ENCODE peak calls at places on chromosomes 16 and 17, in seven cellular contexts. O is memory B cell, T is tibial nerve, A is fibroblast of pulmonary artery, J is GM04504, K is AG04450, Q is AML-193. R is an unnamed sample.

GRCh38 chr17:43365356-43365755 is 33.4 kb upstream of the ARL4D start:
- DNase-seq in K (no peak), J (no peak), T (no peak), Q (no peak), O (no peak), A (no peak), R (no peak)

GRCh38 chr17:51046527-51047384 is 73.9 kb downstream of the SPAG9 start:
- DNase-seq in A (peak; percentile 96), O (no peak), Q (no peak), J (no peak), K (peak; percentile 44), T (peak; percentile 63), R (peak; percentile 68)

GRCh38 chr17:65243838-65244237 is 106.7 kb downstream of the RGS9 start:
- DNase-seq in A (peak; percentile 52), K (no peak), Q (no peak), J (peak; percentile 47), O (no peak), T (no peak), R (no peak)

GRCh38 chr17:4891405-4892062 is 7.8 kb upstream of the C17orf107 start:
- DNase-seq in Q (no peak), J (no peak), K (no peak), A (no peak), O (no peak), T (no peak), R (no peak)

GRCh38 chr17:64358261-64358788 is 32.3 kb downstream of the PECAM1 start:
- DNase-seq in Q (no peak), K (no peak), T (no peak), J (no peak), O (no peak), A (no peak), R (no peak)

GRCh38 chr16:88549671-88550643 is 20.2 kb upstream of the ZC3H18 start:
- DNase-seq in A (no peak), Q (no peak), T (no peak), O (no peak), J (no peak), K (no peak), R (no peak)

GRCh38 chr16:85396879-85397871 is 215.9 kb upstream of the GSE1 start:
- DNase-seq in Q (no peak), O (no peak), K (no peak), A (no peak), T (peak; percentile 6), J (no peak), R (peak; percentile 14)

GRCh38 chr17:75273968-75274708 is 3.1 kb upstream of the MIF4GD start:
- DNase-seq in T (no peak), J (peak; percentile 49), A (peak; percentile 78), Q (peak; percentile 21), O (no peak), K (no peak), R (no peak)

GRCh38 chr17:58391302-58391984 is 25.9 kb downstream of the RNF43 start:
- DNase-seq in Q (no peak), O (no peak), A (peak; percentile 69), J (no peak), K (no peak), T (no peak), R (no peak)

GRCh38 chr17:66602659-66603363 is 232.1 kb upstream of the CACNG5 start:
- DNase-seq in J (no peak), A (peak; percentile 80), T (no peak), O (no peak), Q (no peak), K (no peak), R (no peak)

GRCh38 chr17:40498281-40499084 is 2.9 kb downstream of the TNS4 start:
- DNase-seq in O (no peak), J (no peak), K (no peak), Q (no peak), A (no peak), T (no peak), R (no peak)

GRCh38 chr17:18319604-18320256 is 4.6 kb downstream of the SMCR8 start:
- DNase-seq in T (no peak), A (peak; percentile 79), O (no peak), J (no peak), Q (peak; percentile 13), K (peak; percentile 34), R (peak; percentile 27)

GRCh38 chr17:77830816-77831490 is 127.5 kb upstream of the TNRC6C start:
- DNase-seq in A (no peak), J (no peak), Q (no peak), K (no peak), T (no peak), O (no peak), R (no peak)

GRCh38 chr17:82583720-82584234 is 64.2 kb downstream of the FOXK2 start:
- DNase-seq in J (no peak), K (no peak), A (no peak), Q (no peak), O (no peak), T (no peak), R (no peak)